ENCODE peak calls at places on chromosomes 6 and 20, in nine cellular contexts. One of them, this sample, is unnamed.

GRCh38 chr6:42898891-42899361 is 16.9 kb upstream of the PTCRA start:
- DNase-seq in CD8-positive, alpha-beta T cell: peak; percentile 41
- DNase-seq in neural crest cell: peak; percentile 80
- DNase-seq in IMR-90: peak; percentile 63
- DNase-seq in coronary artery: no peak
- DNase-seq in thoracic aorta: no peak
- DNase-seq in mucosa of descending colon: peak; percentile 90
- DNase-seq in MCF 10A: peak; percentile 65
- DNase-seq in CD4-positive, alpha-beta T cell: peak; percentile 67
- DNase-seq in this sample: peak; percentile 55

GRCh38 chr6:167091149-167092107 is 31.5 kb upstream of the CCR6 start:
- DNase-seq in CD8-positive, alpha-beta T cell: no peak
- DNase-seq in neural crest cell: no peak
- DNase-seq in IMR-90: no peak
- DNase-seq in coronary artery: no peak
- DNase-seq in thoracic aorta: no peak
- DNase-seq in mucosa of descending colon: no peak
- DNase-seq in MCF 10A: no peak
- DNase-seq in CD4-positive, alpha-beta T cell: no peak
- DNase-seq in this sample: no peak

GRCh38 chr20:19816386-19816785 is 58.3 kb downstream of the RIN2 start:
- DNase-seq in CD8-positive, alpha-beta T cell: no peak
- DNase-seq in neural crest cell: no peak
- DNase-seq in IMR-90: no peak
- DNase-seq in coronary artery: no peak
- DNase-seq in thoracic aorta: no peak
- DNase-seq in mucosa of descending colon: no peak
- DNase-seq in MCF 10A: peak; percentile 5
- DNase-seq in CD4-positive, alpha-beta T cell: no peak
- DNase-seq in this sample: no peak

GRCh38 chr6:2007165-2007564 is 238.2 kb downstream of the GMDS start:
- DNase-seq in CD8-positive, alpha-beta T cell: no peak
- DNase-seq in neural crest cell: no peak
- DNase-seq in IMR-90: no peak
- DNase-seq in coronary artery: no peak
- DNase-seq in thoracic aorta: no peak
- DNase-seq in mucosa of descending colon: no peak
- DNase-seq in MCF 10A: no peak
- DNase-seq in CD4-positive, alpha-beta T cell: no peak
- DNase-seq in this sample: no peak

GRCh38 chr20:21241400-21241799 is 61.7 kb upstream of the XRN2 start:
- DNase-seq in CD8-positive, alpha-beta T cell: no peak
- DNase-seq in neural crest cell: no peak
- DNase-seq in IMR-90: no peak
- DNase-seq in coronary artery: no peak
- DNase-seq in thoracic aorta: no peak
- DNase-seq in mucosa of descending colon: no peak
- DNase-seq in MCF 10A: no peak
- DNase-seq in CD4-positive, alpha-beta T cell: no peak
- DNase-seq in this sample: no peak

GRCh38 chr6:37137201-37137880 is 32.6 kb upstream of the PIM1 start:
- DNase-seq in CD8-positive, alpha-beta T cell: no peak
- DNase-seq in neural crest cell: peak; percentile 20
- DNase-seq in IMR-90: peak; percentile 99
- DNase-seq in coronary artery: no peak
- DNase-seq in thoracic aorta: peak; percentile 36
- DNase-seq in mucosa of descending colon: no peak
- DNase-seq in MCF 10A: peak; percentile 90
- DNase-seq in CD4-positive, alpha-beta T cell: no peak
- DNase-seq in this sample: no peak

GRCh38 chr6:113584767-113585166 is 272.4 kb upstream of the MARCKS start:
- DNase-seq in CD8-positive, alpha-beta T cell: no peak
- DNase-seq in neural crest cell: no peak
- DNase-seq in IMR-90: no peak
- DNase-seq in coronary artery: no peak
- DNase-seq in thoracic aorta: no peak
- DNase-seq in mucosa of descending colon: peak; percentile 32
- DNase-seq in MCF 10A: no peak
- DNase-seq in CD4-positive, alpha-beta T cell: no peak
- DNase-seq in this sample: no peak

GRCh38 chr6:154425034-154425433 is 68.4 kb upstream of the IPCEF1 start:
- DNase-seq in CD8-positive, alpha-beta T cell: no peak
- DNase-seq in neural crest cell: no peak
- DNase-seq in IMR-90: no peak
- DNase-seq in coronary artery: no peak
- DNase-seq in thoracic aorta: no peak
- DNase-seq in mucosa of descending colon: no peak
- DNase-seq in MCF 10A: no peak
- DNase-seq in CD4-positive, alpha-beta T cell: no peak
- DNase-seq in this sample: no peak

GRCh38 chr6:17021539-17021889 is 80.3 kb upstream of the STMND1 start:
- DNase-seq in CD8-positive, alpha-beta T cell: no peak
- DNase-seq in neural crest cell: no peak
- DNase-seq in IMR-90: peak; percentile 93
- DNase-seq in coronary artery: no peak
- DNase-seq in thoracic aorta: no peak
- DNase-seq in mucosa of descending colon: no peak
- DNase-seq in MCF 10A: peak; percentile 15
- DNase-seq in CD4-positive, alpha-beta T cell: no peak
- DNase-seq in this sample: no peak

GRCh38 chr6:11093065-11093590 is 506 bp upstream of the SMIM13 start:
- DNase-seq in CD8-positive, alpha-beta T cell: peak; percentile 1
- DNase-seq in neural crest cell: no peak
- DNase-seq in IMR-90: peak; percentile 41
- DNase-seq in coronary artery: no peak
- DNase-seq in thoracic aorta: no peak
- DNase-seq in mucosa of descending colon: no peak
- DNase-seq in MCF 10A: peak; percentile 44
- DNase-seq in CD4-positive, alpha-beta T cell: no peak
- DNase-seq in this sample: no peak

GRCh38 chr20:31746068-31746878 is 7.2 kb downstream of the TPX2 start:
- DNase-seq in CD8-positive, alpha-beta T cell: no peak
- DNase-seq in neural crest cell: no peak
- DNase-seq in IMR-90: no peak
- DNase-seq in coronary artery: no peak
- DNase-seq in thoracic aorta: no peak
- DNase-seq in mucosa of descending colon: no peak
- DNase-seq in MCF 10A: no peak
- DNase-seq in CD4-positive, alpha-beta T cell: no peak
- DNase-seq in this sample: no peak

GRCh38 chr20:58945967-58946631 is 35.0 kb upstream of the NELFCD start:
- DNase-seq in CD8-positive, alpha-beta T cell: no peak
- DNase-seq in neural crest cell: no peak
- DNase-seq in IMR-90: no peak
- DNase-seq in coronary artery: no peak
- DNase-seq in thoracic aorta: no peak
- DNase-seq in mucosa of descending colon: no peak
- DNase-seq in MCF 10A: no peak
- DNase-seq in CD4-positive, alpha-beta T cell: no peak
- DNase-seq in this sample: no peak

GRCh38 chr6:113672691-113673149 is 184.4 kb upstream of the MARCKS start:
- DNase-seq in CD8-positive, alpha-beta T cell: no peak
- DNase-seq in neural crest cell: no peak
- DNase-seq in IMR-90: peak; percentile 37
- DNase-seq in coronary artery: no peak
- DNase-seq in thoracic aorta: no peak
- DNase-seq in mucosa of descending colon: no peak
- DNase-seq in MCF 10A: no peak
- DNase-seq in CD4-positive, alpha-beta T cell: no peak
- DNase-seq in this sample: no peak

GRCh38 chr20:61516398-61517208 is 264.5 kb downstream of the CDH4 start:
- DNase-seq in CD8-positive, alpha-beta T cell: no peak
- DNase-seq in neural crest cell: no peak
- DNase-seq in IMR-90: peak; percentile 35
- DNase-seq in coronary artery: no peak
- DNase-seq in thoracic aorta: no peak
- DNase-seq in mucosa of descending colon: no peak
- DNase-seq in MCF 10A: no peak
- DNase-seq in CD4-positive, alpha-beta T cell: no peak
- DNase-seq in this sample: no peak

GRCh38 chr6:106379951-106380350 is 19.4 kb downstream of the CRYBG1 start:
- DNase-seq in CD8-positive, alpha-beta T cell: no peak
- DNase-seq in neural crest cell: no peak
- DNase-seq in IMR-90: no peak
- DNase-seq in coronary artery: no peak
- DNase-seq in thoracic aorta: no peak
- DNase-seq in mucosa of descending colon: no peak
- DNase-seq in MCF 10A: peak; percentile 23
- DNase-seq in CD4-positive, alpha-beta T cell: no peak
- DNase-seq in this sample: no peak

GRCh38 chr6:24494726-24495515 is at the start of gene ALDH5A1:
- DNase-seq in CD8-positive, alpha-beta T cell: peak; percentile 60
- DNase-seq in neural crest cell: peak; percentile 70
- DNase-seq in IMR-90: peak; percentile 38
- DNase-seq in coronary artery: peak; percentile 78
- DNase-seq in thoracic aorta: peak; percentile 11
- DNase-seq in mucosa of descending colon: peak; percentile 79
- DNase-seq in MCF 10A: peak; percentile 50
- DNase-seq in CD4-positive, alpha-beta T cell: peak; percentile 63
- DNase-seq in this sample: peak; percentile 51
- TF ChIP-seq CTCF in CD8-positive, alpha-beta T cell: no peak
- TF ChIP-seq CTCF in neural crest cell: peak; percentile 12
- TF ChIP-seq CTCF in IMR-90: peak; percentile 8
- TF ChIP-seq CTCF in coronary artery: peak; percentile 31
- TF ChIP-seq CTCF in thoracic aorta: no peak
- TF ChIP-seq CTCF in mucosa of descending colon: no peak
- TF ChIP-seq CTCF in MCF 10A: peak; percentile 21
- TF ChIP-seq CTCF in CD4-positive, alpha-beta T cell: no peak
- TF ChIP-seq CTCF in this sample: peak; percentile 28

DNA sequence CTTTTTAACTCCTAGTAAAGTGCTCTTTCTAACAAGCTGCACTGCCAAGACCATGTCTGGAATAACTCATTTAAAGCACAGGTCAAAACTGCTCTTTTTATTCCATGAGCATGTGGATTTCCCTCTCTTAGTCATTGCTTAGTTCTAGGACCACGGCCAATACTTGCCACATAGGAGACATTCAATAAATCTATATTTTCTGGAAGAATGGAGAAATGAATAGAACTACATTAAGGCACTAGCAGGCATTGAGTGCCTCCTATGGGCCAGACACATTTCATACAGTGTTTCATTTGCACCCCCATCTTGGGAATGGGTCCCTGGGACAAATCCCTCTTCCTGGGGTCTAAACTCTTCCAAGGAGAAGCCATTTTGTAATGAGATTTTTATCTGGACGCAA is 552.8 kb upstream of the CITED2 start:
- DNase-seq in CD8-positive, alpha-beta T cell: no peak
- DNase-seq in neural crest cell: no peak
- DNase-seq in IMR-90: peak; percentile 93
- DNase-seq in coronary artery: no peak
- DNase-seq in thoracic aorta: no peak
- DNase-seq in mucosa of descending colon: peak; percentile 35
- DNase-seq in MCF 10A: peak; percentile 51
- DNase-seq in CD4-positive, alpha-beta T cell: no peak
- DNase-seq in this sample: no peak
- TF ChIP-seq CTCF in CD8-positive, alpha-beta T cell: no peak
- TF ChIP-seq CTCF in neural crest cell: peak; percentile 13
- TF ChIP-seq CTCF in IMR-90: peak; percentile 60
- TF ChIP-seq CTCF in coronary artery: no peak
- TF ChIP-seq CTCF in thoracic aorta: no peak
- TF ChIP-seq CTCF in mucosa of descending colon: peak; percentile 12
- TF ChIP-seq CTCF in MCF 10A: no peak
- TF ChIP-seq CTCF in CD4-positive, alpha-beta T cell: no peak
- TF ChIP-seq CTCF in this sample: no peak

GRCh38 chr6:35318845-35319220 is 21.2 kb downstream of the DEF6 start:
- DNase-seq in CD8-positive, alpha-beta T cell: no peak
- DNase-seq in neural crest cell: no peak
- DNase-seq in IMR-90: no peak
- DNase-seq in coronary artery: no peak
- DNase-seq in thoracic aorta: no peak
- DNase-seq in mucosa of descending colon: no peak
- DNase-seq in MCF 10A: no peak
- DNase-seq in CD4-positive, alpha-beta T cell: no peak
- DNase-seq in this sample: no peak

GRCh38 chr6:35319346-35320030 is 21.9 kb downstream of the DEF6 start:
- DNase-seq in CD8-positive, alpha-beta T cell: no peak
- DNase-seq in neural crest cell: no peak
- DNase-seq in IMR-90: no peak
- DNase-seq in coronary artery: no peak
- DNase-seq in thoracic aorta: no peak
- DNase-seq in mucosa of descending colon: no peak
- DNase-seq in MCF 10A: no peak
- DNase-seq in CD4-positive, alpha-beta T cell: no peak
- DNase-seq in this sample: no peak

GRCh38 chr6:35320031-35320410 is 22.3 kb upstream of the PPARD start:
- DNase-seq in CD8-positive, alpha-beta T cell: no peak
- DNase-seq in neural crest cell: no peak
- DNase-seq in IMR-90: no peak
- DNase-seq in coronary artery: no peak
- DNase-seq in thoracic aorta: no peak
- DNase-seq in mucosa of descending colon: no peak
- DNase-seq in MCF 10A: no peak
- DNase-seq in CD4-positive, alpha-beta T cell: no peak
- DNase-seq in this sample: no peak

GRCh38 chr6:35318200-35318844 is 20.7 kb downstream of the DEF6 start:
- DNase-seq in CD8-positive, alpha-beta T cell: no peak
- DNase-seq in neural crest cell: peak; percentile 97
- DNase-seq in IMR-90: peak; percentile 72
- DNase-seq in coronary artery: peak; percentile 85
- DNase-seq in thoracic aorta: no peak
- DNase-seq in mucosa of descending colon: peak; percentile 87
- DNase-seq in MCF 10A: peak; percentile 48
- DNase-seq in CD4-positive, alpha-beta T cell: no peak
- DNase-seq in this sample: no peak

DNA sequence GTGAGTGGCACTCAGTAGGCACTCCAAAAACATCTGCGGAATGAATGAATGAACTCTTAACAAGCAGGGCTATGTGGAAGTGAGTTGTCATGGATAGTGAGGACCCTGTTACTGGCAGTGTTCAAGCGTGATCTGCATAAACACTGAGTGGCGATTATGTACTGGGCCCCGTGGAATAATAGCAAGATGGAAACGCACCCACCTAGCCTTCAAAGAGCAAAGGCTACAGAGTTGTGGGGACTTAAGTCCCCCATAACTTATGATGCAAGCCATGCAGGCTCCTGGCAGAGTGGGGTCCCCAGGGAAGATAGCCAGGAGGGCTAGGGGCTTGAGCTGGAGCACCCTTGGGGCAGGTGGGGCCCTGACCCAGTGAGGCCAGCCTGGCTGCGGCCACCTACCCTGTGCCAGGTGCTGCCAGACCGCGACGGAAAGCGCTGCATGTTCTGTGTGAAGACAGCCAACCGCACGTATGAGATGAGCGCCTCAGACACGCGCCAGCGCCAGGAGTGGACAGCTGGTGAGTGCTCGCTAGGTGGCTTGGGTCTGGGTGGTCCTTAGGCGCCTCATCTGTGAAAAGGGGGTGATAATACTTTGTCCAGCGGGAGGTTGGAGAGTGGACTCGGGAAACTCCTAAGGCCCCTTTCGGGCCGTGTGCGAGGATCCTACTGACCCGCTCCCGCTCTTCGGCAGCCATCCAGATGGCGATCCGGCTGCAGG is 20.0 kb downstream of the DEF6 start:
- DNase-seq in CD8-positive, alpha-beta T cell: no peak
- DNase-seq in neural crest cell: peak; percentile 30
- DNase-seq in IMR-90: no peak
- DNase-seq in coronary artery: no peak
- DNase-seq in thoracic aorta: no peak
- DNase-seq in mucosa of descending colon: no peak
- DNase-seq in MCF 10A: no peak
- DNase-seq in CD4-positive, alpha-beta T cell: no peak
- DNase-seq in this sample: no peak
- TF ChIP-seq CTCF in CD8-positive, alpha-beta T cell: no peak
- TF ChIP-seq CTCF in neural crest cell: no peak
- TF ChIP-seq CTCF in IMR-90: no peak
- TF ChIP-seq CTCF in coronary artery: no peak
- TF ChIP-seq CTCF in thoracic aorta: no peak
- TF ChIP-seq CTCF in mucosa of descending colon: no peak
- TF ChIP-seq CTCF in MCF 10A: no peak
- TF ChIP-seq CTCF in CD4-positive, alpha-beta T cell: no peak
- TF ChIP-seq CTCF in this sample: no peak

GRCh38 chr6:127190552-127190951 is 72.1 kb downstream of the RSPO3 start:
- DNase-seq in CD8-positive, alpha-beta T cell: no peak
- DNase-seq in neural crest cell: no peak
- DNase-seq in IMR-90: peak; percentile 61
- DNase-seq in coronary artery: no peak
- DNase-seq in thoracic aorta: no peak
- DNase-seq in mucosa of descending colon: no peak
- DNase-seq in MCF 10A: peak; percentile 40
- DNase-seq in CD4-positive, alpha-beta T cell: no peak
- DNase-seq in this sample: no peak
- TF ChIP-seq CTCF in CD8-positive, alpha-beta T cell: no peak
- TF ChIP-seq CTCF in neural crest cell: peak; percentile 66
- TF ChIP-seq CTCF in IMR-90: peak; percentile 59
- TF ChIP-seq CTCF in coronary artery: no peak
- TF ChIP-seq CTCF in thoracic aorta: no peak
- TF ChIP-seq CTCF in mucosa of descending colon: no peak
- TF ChIP-seq CTCF in MCF 10A: peak; percentile 41
- TF ChIP-seq CTCF in CD4-positive, alpha-beta T cell: no peak
- TF ChIP-seq CTCF in this sample: no peak